ENCODE peak calls at places on chromosome X, in eight cellular contexts. M, Y, I, V, A, X, S and W are unnamed samples.

GRCh38 chrX:21524008-21524407 is 134.1 kb downstream of the KLHL34 start:
- DNase-seq in M (no peak), V (no peak), S (no peak), I (no peak), X (no peak), Y (no peak), A (no peak), W (no peak)

GRCh38 chrX:18674417-18674787 is 2.5 kb upstream of the RS1 start:
- DNase-seq in I (no peak), A (peak), Y (peak), S (peak), M (no peak), V (no peak), X (peak), W (peak)

GRCh38 chrX:20347486-20347885 is 80.8 kb upstream of the RPS6KA3 start:
- DNase-seq in M (no peak), I (no peak), V (no peak), Y (no peak), A (no peak), S (no peak), X (no peak), W (no peak)

GRCh38 chrX:12977761-12978204 is 2.9 kb downstream of the TMSB4X start:
- DNase-seq in I (no peak), X (no peak), S (no peak), M (no peak), A (no peak), V (no peak), Y (no peak), W (no peak)

GRCh38 chrX:72307646-72308051 is 1.9 kb upstream of the CITED1 start:
- DNase-seq in Y (no peak), X (no peak), S (no peak), M (no peak), A (no peak), V (no peak), I (peak), W (no peak)

GRCh38 chrX:44843318-44843702 is 511 bp upstream of the DUSP21 start:
- DNase-seq in Y (no peak), A (no peak), X (no peak), M (no peak), I (peak), V (no peak), S (no peak), W (no peak)

GRCh38 chrX:3950373-3950772 is 236.9 kb upstream of the PRKX start:
- DNase-seq in S (no peak), Y (no peak), A (no peak), V (no peak), I (no peak), M (no peak), X (no peak), W (no peak)

GRCh38 chrX:48580662-48581061 is 6.4 kb downstream of the RBM3 start:
- DNase-seq in I (no peak), V (no peak), S (no peak), Y (no peak), M (no peak), A (no peak), X (no peak), W (no peak)

GRCh38 chrX:150146271-150146888 is 208.1 kb upstream of the EOLA2 start:
- DNase-seq in M (no peak), Y (peak), I (peak), S (no peak), X (no peak), V (no peak), A (no peak), W (no peak)

GRCh38 chrX:130109429-130110378 is 593 bp downstream of the ELF4 start:
- DNase-seq in X (no peak), M (no peak), I (peak), Y (peak), S (peak), V (no peak), A (no peak), W (no peak)

GRCh38 chrX:44071070-44071645 is 98.0 kb upstream of the NDP start:
- DNase-seq in A (no peak), I (peak), M (no peak), X (no peak), Y (no peak), S (no peak), V (no peak), W (no peak)

GRCh38 chrX:120769576-120770341 is 105.9 kb downstream of the CT47B1 start:
- DNase-seq in S (no peak), Y (no peak), X (peak), I (peak), V (peak), M (peak), A (no peak), W (no peak)

GRCh38 chrX:47178337-47178736 is 15.3 kb upstream of the UBA1 start:
- DNase-seq in S (peak), X (no peak), I (no peak), V (no peak), Y (no peak), A (no peak), M (no peak), W (no peak)

GRCh38 chrX:16649858-16650257 is at the start of gene S100G:
- DNase-seq in Y (no peak), M (no peak), S (no peak), I (no peak), A (no peak), X (no peak), V (no peak), W (no peak)

GRCh38 chrX:14528629-14529287 is 578 bp upstream of the GLRA2 start:
- DNase-seq in V (peak), I (peak), Y (peak), S (no peak), X (peak), M (peak), A (peak), W (peak)

GRCh38 chrX:23524467-23524866 is 142.8 kb upstream of the PRDX4 start:
- DNase-seq in Y (no peak), V (no peak), M (no peak), X (no peak), S (no peak), A (no peak), I (no peak), W (no peak)

GRCh38 chrX:43813319-43813718 is 68.9 kb downstream of the MAOB start:
- DNase-seq in A (no peak), I (no peak), S (no peak), Y (no peak), M (no peak), V (no peak), X (no peak), W (no peak)

GRCh38 chrX:151975736-151976275 is 1.3 kb upstream of the GABRE start:
- DNase-seq in M (no peak), S (no peak), X (no peak), V (no peak), A (no peak), Y (no peak), I (no peak), W (no peak)

GRCh38 chrX:39149761-39150160 is 348.5 kb downstream of the MID1IP1 start:
- DNase-seq in I (peak), X (peak), A (peak), V (peak), S (peak), Y (peak), M (no peak), W (peak)

GRCh38 chrX:16002185-16002584 is 121.2 kb upstream of the GRPR start:
- DNase-seq in Y (no peak), A (no peak), X (no peak), V (no peak), I (peak), S (no peak), M (no peak), W (no peak)

GRCh38 chrX:15254852-15255251 is 15.0 kb downstream of the ASB9 start:
- DNase-seq in A (no peak), M (no peak), I (peak), V (no peak), X (no peak), Y (no peak), S (no peak), W (no peak)

GRCh38 chrX:1106478-1107210 is 105.8 kb downstream of the CRLF2 start:
- DNase-seq in X (no peak), I (no peak), M (no peak), Y (no peak), A (no peak), V (no peak), S (peak), W (no peak)

GRCh38 chrX:69959712-69960111 is 90.0 kb downstream of the AWAT2 start:
- DNase-seq in M (no peak), A (no peak), I (no peak), Y (no peak), S (no peak), V (no peak), X (no peak), W (no peak)

GRCh38 chrX:71367396-71367795 is 1.2 kb downstream of the TAF1 start:
- DNase-seq in M (no peak), X (no peak), Y (no peak), A (no peak), I (peak), V (no peak), S (no peak), W (no peak)

GRCh38 chrX:153934473-153935325 is at the start of gene NAA10:
- DNase-seq in A (peak), S (peak), M (peak), I (peak), V (peak), X (peak), Y (peak), W (peak)

GRCh38 chrX:107684956-107685385 is 56.7 kb downstream of the PRPS1 start:
- DNase-seq in Y (peak), S (peak), X (peak), A (no peak), M (peak), I (peak), V (peak), W (peak)

GRCh38 chrX:155070663-155070974 is 317 bp downstream of the CMC4 start:
- DNase-seq in A (no peak), X (no peak), Y (peak), S (no peak), V (no peak), I (no peak), M (no peak), W (no peak)

GRCh38 chrX:48883729-48884128 is 13.8 kb downstream of the TIMM17B start:
- DNase-seq in Y (no peak), I (no peak), X (no peak), M (no peak), S (no peak), A (no peak), V (no peak), W (no peak)

GRCh38 chrX:68060506-68061205 is 372.6 kb downstream of the OPHN1 start:
- DNase-seq in A (no peak), I (peak), S (no peak), X (no peak), V (no peak), Y (peak), M (no peak), W (no peak)

GRCh38 chrX:73867144-73867543 is 304.1 kb downstream of the CHIC1 start:
- DNase-seq in V (no peak), M (no peak), X (no peak), Y (no peak), A (no peak), I (no peak), S (no peak), W (no peak)

GRCh38 chrX:105461013-105461412 is 240.5 kb upstream of the TEX13A start:
- DNase-seq in S (no peak), X (no peak), Y (no peak), I (no peak), V (no peak), A (no peak), M (no peak), W (no peak)

GRCh38 chrX:18906286-18906685 is 77.6 kb downstream of the PHKA2 start:
- DNase-seq in V (no peak), X (no peak), A (no peak), Y (no peak), S (no peak), M (no peak), I (no peak), W (no peak)

GRCh38 chrX:15451913-15452312 is 41.2 kb downstream of the PIR start:
- DNase-seq in Y (no peak), S (peak), M (no peak), I (no peak), V (no peak), X (no peak), A (no peak), W (no peak)

GRCh38 chrX:129732857-129733256 is 5.9 kb upstream of the XPNPEP2 start:
- DNase-seq in A (no peak), V (no peak), X (no peak), Y (no peak), M (no peak), S (no peak), I (no peak), W (no peak)

GRCh38 chrX:30935985-30936384 is 46.9 kb upstream of the TAB3 start:
- DNase-seq in A (no peak), I (peak), V (no peak), X (no peak), S (no peak), M (no peak), Y (peak), W (no peak)

GRCh38 chrX:123728554-123728953 is 4.3 kb downstream of the THOC2 start:
- DNase-seq in A (no peak), S (no peak), Y (no peak), V (no peak), I (no peak), X (no peak), M (no peak), W (no peak)